ENCODE peak calls at places on chromosomes 5 and 9, in nine cellular contexts. A, C, H, L, F, T, S, J and R are unnamed samples. For H3K27me3, the result is how much of the 10 kb centered on the place peaks cover.

GRCh38 chr5:12323637-12324229 is 419.5 kb upstream of the CTNND2 start:
- DNase-seq in F (no peak), C (no peak), L (no peak), H (peak), J (no peak), T (no peak), S (peak), A (no peak), R (no peak)

GRCh38 chr9:14153310-14153720 is 160.6 kb downstream of the NFIB start:
- DNase-seq in J (no peak), S (peak), C (no peak), A (no peak), F (no peak), T (no peak), L (no peak), H (peak), R (peak)

GRCh38 chr5:117102591-117102990 is 528.0 kb upstream of the SEMA6A start:
- DNase-seq in T (no peak), H (peak), J (no peak), L (no peak), C (no peak), A (no peak), F (no peak), S (peak), R (no peak)

GRCh38 chr9:137255448-137256114 is 454 bp downstream of the NELFB start:
- DNase-seq in S (peak), F (no peak), L (no peak), J (no peak), C (peak), H (peak), A (no peak), T (peak), R (peak)

GRCh38 chr5:80884851-80885697 is 75.1 kb upstream of the RASGRF2 start:
- DNase-seq in L (no peak), F (no peak), C (no peak), H (no peak), J (no peak), T (no peak), A (no peak), S (no peak), R (no peak)

GRCh38 chr5:39657943-39658342 is 233.2 kb upstream of the DAB2 start:
- DNase-seq in H (no peak), T (no peak), J (no peak), S (no peak), C (no peak), A (no peak), F (no peak), L (peak), R (no peak)

GRCh38 chr5:109900911-109901627 is 211.3 kb downstream of the MAN2A1 start:
- DNase-seq in J (no peak), L (no peak), C (peak), H (no peak), A (no peak), F (no peak), S (no peak), T (no peak), R (no peak)

GRCh38 chr5:126098330-126099017 is 324.7 kb upstream of the GRAMD2B start:
- DNase-seq in F (no peak), T (no peak), A (no peak), S (no peak), H (no peak), L (peak), C (no peak), J (no peak), R (no peak)

GRCh38 chr5:173477320-173478055 is 139.0 kb downstream of the BOD1 start:
- DNase-seq in H (no peak), F (no peak), C (no peak), J (no peak), A (no peak), T (no peak), S (no peak), L (peak), R (no peak)

GRCh38 chr9:18058564-18058963 is 415.4 kb upstream of the ADAMTSL1 start:
- DNase-seq in J (no peak), C (no peak), H (no peak), S (no peak), L (no peak), F (no peak), A (no peak), T (no peak), R (no peak)

GRCh38 chr9:108117775-108118174 is 628.2 kb upstream of the KLF4 start:
- DNase-seq in L (peak), J (no peak), T (no peak), F (no peak), H (peak), C (no peak), S (no peak), A (no peak), R (peak)

DNA sequence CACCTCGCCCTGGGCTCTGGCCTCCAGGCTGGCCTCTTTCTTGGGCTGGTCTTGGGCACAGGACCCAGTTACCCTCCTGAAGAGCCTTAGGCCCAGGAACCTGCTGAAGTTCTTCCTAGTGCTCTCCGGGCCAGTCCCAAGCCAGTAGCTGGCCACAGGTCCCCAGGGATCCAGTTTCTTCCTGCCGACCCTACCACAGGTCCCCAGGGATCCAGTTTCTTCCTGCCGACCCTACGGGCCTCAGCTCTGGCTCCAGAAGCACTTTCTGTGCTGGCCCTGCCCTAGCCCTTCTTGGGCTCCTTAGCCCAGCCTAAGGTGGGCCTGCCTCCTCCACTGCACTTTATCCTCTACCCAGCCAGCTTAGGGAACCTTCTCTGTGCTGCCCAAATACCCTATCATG is 18.2 kb upstream of the CACFD1 start:
- DNase-seq in T (no peak), S (no peak), A (no peak), L (no peak), H (no peak), F (no peak), C (no peak), J (no peak), R (no peak)
- H3K4me3 ChIP-seq in T (no peak), S (no peak), A (no peak), L (no peak), H (no peak), F (no peak), C (no peak), J (no peak), R (no peak)

GRCh38 chr9:92986175-92987110 is 39.1 kb downstream of the FGD3 start:
- DNase-seq in F (no peak), H (peak), J (no peak), T (no peak), L (no peak), S (peak), A (no peak), C (peak), R (peak)

GRCh38 chr9:92988215-92988731 is 41.0 kb downstream of the FGD3 start:
- DNase-seq in A (no peak), J (no peak), T (no peak), L (no peak), S (no peak), H (no peak), F (no peak), C (no peak), R (no peak)

GRCh38 chr9:92990461-92990860 is 43.1 kb downstream of the FGD3 start:
- DNase-seq in J (no peak), L (no peak), A (no peak), C (no peak), S (no peak), T (no peak), H (no peak), F (no peak), R (no peak)

GRCh38 chr9:92992549-92992948 is 45.2 kb downstream of the FGD3 start:
- DNase-seq in F (no peak), A (peak), T (no peak), C (no peak), H (peak), J (no peak), L (no peak), S (peak), R (no peak)

DNA sequence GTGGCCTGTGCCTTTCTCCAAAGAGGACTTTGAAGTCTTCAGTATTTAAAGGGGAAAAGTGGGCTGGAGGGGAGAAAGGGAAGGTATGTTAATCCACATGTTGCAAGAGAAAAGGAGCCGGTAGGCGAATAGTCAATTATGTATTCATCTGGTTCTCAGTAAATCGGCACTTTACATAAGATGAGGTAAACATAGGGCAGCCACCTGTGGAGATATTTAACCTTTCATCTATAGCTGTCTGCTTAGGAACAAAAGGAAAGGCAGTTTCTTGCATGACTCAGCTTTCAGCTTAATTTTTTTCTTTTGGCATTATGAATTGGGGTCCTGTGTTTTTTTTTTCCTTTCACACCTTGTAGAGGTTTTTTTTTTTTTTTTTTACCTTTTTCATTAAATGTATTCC is 42.2 kb downstream of the FGD3 start:
- DNase-seq in A (no peak), H (peak), L (no peak), F (no peak), C (no peak), S (peak), T (no peak), J (no peak), R (no peak)
- H3K27me3 ChIP-seq in A (under half), H (under half), L (under half), F (under half), C (under half), S (under half), T (under half), J (under half), R (under half)

GRCh38 chr5:98880151-98880550 is 48.7 kb downstream of the CHD1 start:
- DNase-seq in C (no peak), F (no peak), H (no peak), L (peak), J (no peak), T (no peak), A (no peak), S (no peak), R (no peak)
- H3K27ac ChIP-seq in C (no peak), F (no peak), H (no peak), L (peak), J (no peak), T (no peak), A (no peak), S (no peak), R (no peak)

GRCh38 chr5:146027746-146028145 is 77.6 kb downstream of the PLAC8L1 start:
- DNase-seq in C (no peak), A (no peak), J (no peak), F (no peak), T (no peak), H (no peak), S (no peak), L (peak), R (no peak)
- H3K4me3 ChIP-seq in C (no peak), A (no peak), J (no peak), F (no peak), T (no peak), H (no peak), S (no peak), L (no peak), R (no peak)

GRCh38 chr9:135303865-135304499 is 175.6 kb upstream of the PPP1R26 start:
- DNase-seq in T (no peak), C (no peak), S (no peak), F (no peak), H (no peak), J (no peak), A (no peak), L (no peak), R (no peak)
- H3K27me3 ChIP-seq in T (under half), C (under half), S (under half), F (under half), H (under half), J (under half), A (under half), L (under half), R (under half)

GRCh38 chr9:4862506-4863250 is 69.9 kb downstream of the RCL1 start:
- DNase-seq in T (no peak), A (no peak), F (no peak), S (no peak), L (no peak), J (no peak), H (peak), C (no peak), R (no peak)
- H3K27ac ChIP-seq in T (no peak), A (no peak), F (no peak), S (peak), L (no peak), J (no peak), H (no peak), C (no peak), R (no peak)

GRCh38 chr9:96567203-96567700 is 52.4 kb downstream of the CDC14B start:
- DNase-seq in T (no peak), S (no peak), H (no peak), C (no peak), A (no peak), L (no peak), F (no peak), J (no peak), R (no peak)
- H3K4me3 ChIP-seq in T (peak), S (peak), H (peak), C (peak), A (peak), L (peak), F (peak), J (peak), R (peak)